ENCODE peak calls at places on chromosomes 16 and 17, in five cellular contexts. S, J, I, W and Y are unnamed samples.

GRCh38 chr17:14752007-14752406 is 451.1 kb downstream of the HS3ST3B1 start:
- DNase-seq in S (no peak), I (no peak), J (no peak), W (no peak), Y (no peak)

GRCh38 chr17:60171753-60172079 is 21.9 kb downstream of the CA4 start:
- DNase-seq in S (no peak), I (no peak), J (no peak), W (no peak), Y (no peak)

GRCh38 chr16:9836118-9836736 is 346.0 kb downstream of the GRIN2A start:
- DNase-seq in S (peak), I (peak), J (peak), W (peak), Y (no peak)

GRCh38 chr16:79786389-79786788 is 185.9 kb upstream of the MAF start:
- DNase-seq in J (no peak), S (no peak), I (no peak), W (no peak), Y (no peak)

GRCh38 chr17:41555105-41555887 is 16.6 kb downstream of the KRT9 start:
- DNase-seq in W (no peak), J (peak), I (no peak), S (no peak), Y (no peak)

GRCh38 chr17:28446716-28447395 is 26.6 kb upstream of the SLC13A2 start:
- DNase-seq in J (no peak), S (peak), W (no peak), I (no peak), Y (no peak)

GRCh38 chr16:27113341-27113841 is 46.7 kb downstream of the C16orf82 start:
- DNase-seq in I (no peak), W (no peak), J (no peak), S (no peak), Y (no peak)

GRCh38 chr17:81417049-81417878 is 22.0 kb downstream of the BAHCC1 start:
- DNase-seq in J (peak), W (no peak), I (no peak), S (no peak), Y (peak)

GRCh38 chr17:17351901-17352781 is 49.0 kb downstream of the NT5M start:
- DNase-seq in I (peak), S (no peak), W (no peak), J (no peak), Y (no peak)

GRCh38 chr16:647173-647902 is 1.8 kb upstream of the WDR90 start:
- DNase-seq in I (no peak), S (no peak), W (no peak), J (no peak), Y (no peak)

GRCh38 chr16:11742041-11742535 is 569 bp downstream of the TXNDC11 start:
- DNase-seq in S (no peak), I (no peak), J (no peak), W (no peak), Y (no peak)

GRCh38 chr16:12228607-12229499 is 252.3 kb downstream of the SNX29 start:
- DNase-seq in S (peak), W (peak), J (peak), I (peak), Y (peak)

GRCh38 chr17:2837147-2837561 is 40.9 kb downstream of the RAP1GAP2 start:
- DNase-seq in J (no peak), I (no peak), W (no peak), S (no peak), Y (no peak)

DNA sequence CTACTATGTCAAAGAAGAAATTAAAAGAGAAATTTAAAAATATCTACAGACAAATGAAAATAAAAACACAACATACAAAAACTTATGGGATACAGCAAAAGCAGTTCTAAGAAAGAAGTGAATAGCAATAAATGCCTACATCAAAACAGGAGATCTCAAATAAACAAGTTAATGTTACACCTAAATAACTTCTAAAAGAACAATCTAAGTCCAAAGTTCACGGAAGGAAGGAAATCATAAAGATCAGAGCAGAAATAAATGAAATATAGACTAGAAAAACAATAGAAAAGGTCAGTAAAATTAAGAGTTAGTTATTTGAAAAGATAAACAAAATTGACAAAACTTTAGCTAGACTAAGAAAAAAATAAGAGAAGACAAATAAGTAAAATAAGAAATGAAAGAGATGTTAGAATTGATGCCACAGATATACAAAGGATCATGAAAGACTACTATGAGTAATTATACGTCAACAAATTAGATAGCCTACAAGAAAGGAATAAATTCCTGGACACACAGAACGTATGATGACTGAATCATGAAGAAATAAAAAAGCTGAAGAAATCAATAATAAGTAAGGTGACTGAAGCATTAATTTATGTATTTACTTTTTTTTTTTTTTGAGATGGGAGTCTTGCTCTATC is 100.4 kb downstream of the CEP112 start:
- DNase-seq in S (no peak), W (no peak), J (no peak), I (no peak), Y (no peak)
- TF ChIP-seq CTCF in S (no peak), W (no peak), J (no peak), I (no peak), Y (no peak)

GRCh38 chr17:4366312-4367063 is at the start of gene UBE2G1:
- DNase-seq in W (peak), I (peak), J (peak), S (peak), Y (peak)
- TF ChIP-seq CTCF in W (peak), I (peak), J (peak), S (peak), Y (peak)

GRCh38 chr16:31473300-31474052 is 1.5 kb downstream of the TGFB1I1 start:
- DNase-seq in S (no peak), W (no peak), I (no peak), J (no peak), Y (no peak)

GRCh38 chr16:31471241-31471874 is 594 bp upstream of the TGFB1I1 start:
- DNase-seq in I (no peak), S (no peak), W (no peak), J (no peak), Y (no peak)

GRCh38 chr16:31474173-31474714 is 2.3 kb downstream of the TGFB1I1 start:
- DNase-seq in J (peak), S (no peak), I (peak), W (peak), Y (no peak)

GRCh38 chr16:31471875-31472558 is at the start of gene TGFB1I1:
- DNase-seq in W (no peak), S (peak), I (peak), J (peak), Y (no peak)

DNA sequence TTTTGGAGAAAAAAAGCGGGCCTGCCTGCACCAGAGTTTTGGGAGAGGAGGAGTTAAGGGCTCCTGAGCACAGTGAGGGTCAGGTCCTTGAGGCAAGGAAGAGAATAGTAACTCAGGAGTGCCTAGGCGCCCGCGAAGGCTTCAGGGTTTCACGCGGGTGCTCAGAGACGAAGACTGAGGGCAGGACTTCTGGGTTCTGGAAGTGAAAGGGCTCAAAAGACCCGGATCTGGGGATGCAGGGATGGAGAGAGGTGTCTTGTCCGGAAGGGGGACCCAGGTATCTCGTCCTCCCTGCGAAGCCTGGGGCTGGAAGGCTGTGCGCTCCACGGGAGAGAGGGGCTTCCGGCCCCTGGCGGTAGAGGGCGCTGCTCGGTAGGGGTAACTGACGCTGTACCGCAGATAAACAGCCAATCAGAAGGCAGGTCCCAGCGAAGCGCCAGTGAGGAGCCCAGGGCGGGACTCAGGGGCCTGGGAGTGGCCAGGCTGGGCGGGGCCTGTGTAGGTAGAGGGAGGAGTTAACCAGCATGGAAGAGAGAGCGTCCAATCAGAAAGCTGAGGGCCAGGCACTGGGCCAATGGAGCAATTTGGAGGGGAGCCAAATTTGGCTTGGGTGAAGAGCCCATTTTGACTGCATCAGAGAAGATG is 729 bp downstream of the TGFB1I1 start:
- DNase-seq in J (peak), I (peak), W (peak), S (peak), Y (peak)
- TF ChIP-seq CTCF in J (peak), I (peak), W (peak), S (peak), Y (peak)

GRCh38 chr17:73547790-73548189 is 96.5 kb downstream of the SDK2 start:
- DNase-seq in S (no peak), W (no peak), I (no peak), J (no peak), Y (no peak)

GRCh38 chr17:73545109-73545508 is 99.1 kb downstream of the SDK2 start:
- DNase-seq in I (no peak), S (no peak), W (no peak), J (no peak), Y (no peak)

GRCh38 chr17:73545633-73546032 is 98.6 kb downstream of the SDK2 start:
- DNase-seq in I (no peak), S (peak), W (no peak), J (no peak), Y (no peak)

GRCh38 chr17:73546121-73546520 is 98.1 kb downstream of the SDK2 start:
- DNase-seq in J (no peak), S (peak), W (no peak), I (no peak), Y (no peak)

GRCh38 chr17:73546770-73547345 is 97.4 kb downstream of the SDK2 start:
- DNase-seq in J (no peak), S (peak), I (peak), W (no peak), Y (peak)
- TF ChIP-seq CTCF in J (no peak), S (no peak), I (no peak), W (no peak), Y (no peak)

GRCh38 chr16:13936596-13937081 is 16.7 kb downstream of the ERCC4 start:
- DNase-seq in W (no peak), S (peak), J (peak), I (peak), Y (no peak)

GRCh38 chr16:13937411-13937810 is 17.5 kb downstream of the ERCC4 start:
- DNase-seq in I (no peak), W (no peak), S (no peak), J (no peak), Y (no peak)

GRCh38 chr16:13938480-13938879 is 18.5 kb downstream of the ERCC4 start:
- DNase-seq in W (no peak), S (no peak), I (no peak), J (no peak), Y (no peak)

GRCh38 chr16:13931845-13932244 is 11.9 kb downstream of the ERCC4 start:
- DNase-seq in I (no peak), J (no peak), S (no peak), W (no peak), Y (no peak)

GRCh38 chr16:13935408-13935807 is 15.5 kb downstream of the ERCC4 start:
- DNase-seq in J (no peak), W (no peak), I (no peak), S (no peak), Y (no peak)
- TF ChIP-seq CTCF in J (peak), W (peak), I (peak), S (peak), Y (peak)

GRCh38 chr17:46978489-46979022 is 497 bp downstream of the RPRML start:
- DNase-seq in S (no peak), I (no peak), W (no peak), J (no peak), Y (no peak)

GRCh38 chr17:46976626-46977270 is 2.3 kb downstream of the RPRML start:
- DNase-seq in I (no peak), W (no peak), J (no peak), S (no peak), Y (no peak)

GRCh38 chr17:46979023-46979870 is at the start of gene RPRML:
- DNase-seq in J (no peak), W (no peak), S (no peak), I (peak), Y (no peak)

GRCh38 chr17:46977750-46978488 is 1.1 kb downstream of the RPRML start:
- DNase-seq in J (no peak), I (no peak), W (no peak), S (no peak), Y (no peak)

DNA sequence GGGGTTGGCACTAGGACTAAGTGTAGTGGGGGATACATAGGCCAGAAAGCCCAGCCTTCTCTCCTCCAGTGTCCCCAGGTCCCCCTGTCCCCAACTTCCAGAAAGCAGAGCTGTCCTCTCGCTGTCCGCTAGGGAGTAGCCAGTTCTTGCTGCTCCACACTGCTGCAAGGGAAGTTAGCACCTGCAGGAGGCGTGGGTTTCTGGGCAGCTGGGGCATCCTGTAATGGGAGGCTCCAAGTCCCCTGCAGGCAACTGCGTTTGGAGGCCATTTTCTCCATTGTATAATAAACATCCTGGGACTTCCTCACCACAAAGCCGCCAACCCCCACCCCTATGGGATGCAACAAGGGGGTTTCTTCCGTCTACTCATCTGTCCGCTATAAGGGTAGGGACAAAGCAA is 1.7 kb downstream of the RPRML start:
- DNase-seq in S (peak), I (peak), J (no peak), W (no peak), Y (peak)
- TF ChIP-seq CTCF in S (peak), I (peak), J (no peak), W (peak), Y (peak)